ENCODE peak calls at places on chromosome X, in four cellular contexts. One of them, this sample, is unnamed.

GRCh38 chrX:69070949-69071650 is 94.2 kb downstream of the PJA1 start:
- DNase-seq in gastrocnemius medialis: no peak
- DNase-seq in pancreas: no peak
- DNase-seq in mesendoderm: no peak
- DNase-seq in this sample: no peak

GRCh38 chrX:107773206-107773605 is 2.4 kb downstream of the TSC22D3 start:
- DNase-seq in gastrocnemius medialis: no peak
- DNase-seq in mesendoderm: peak; percentile 66
- DNase-seq in pancreas: no peak
- DNase-seq in this sample: no peak

GRCh38 chrX:149618871-149619270 is 12.7 kb downstream of the TMEM185A start:
- DNase-seq in pancreas: no peak
- DNase-seq in mesendoderm: no peak
- DNase-seq in gastrocnemius medialis: no peak
- DNase-seq in this sample: no peak

GRCh38 chrX:142977128-142977914 is 48.4 kb upstream of the SPANXN4 start:
- DNase-seq in pancreas: no peak
- DNase-seq in mesendoderm: no peak
- DNase-seq in gastrocnemius medialis: no peak
- DNase-seq in this sample: no peak

GRCh38 chrX:23785564-23785963 is 2.6 kb downstream of the SAT1 start:
- DNase-seq in gastrocnemius medialis: no peak
- DNase-seq in pancreas: no peak
- DNase-seq in mesendoderm: no peak
- DNase-seq in this sample: no peak

GRCh38 chrX:2147928-2148327 is 352.8 kb downstream of the DHRSX start:
- DNase-seq in mesendoderm: no peak
- DNase-seq in gastrocnemius medialis: no peak
- DNase-seq in pancreas: no peak
- DNase-seq in this sample: no peak

GRCh38 chrX:103793541-103793932 is 16.9 kb downstream of the PLP1 start:
- DNase-seq in gastrocnemius medialis: no peak
- DNase-seq in pancreas: no peak
- DNase-seq in mesendoderm: no peak
- DNase-seq in this sample: no peak

GRCh38 chrX:107581923-107582322 is 46.4 kb upstream of the PRPS1 start:
- DNase-seq in pancreas: no peak
- DNase-seq in mesendoderm: no peak
- DNase-seq in gastrocnemius medialis: no peak
- DNase-seq in this sample: no peak

GRCh38 chrX:397575-397974 is 10.9 kb upstream of the PPP2R3B start:
- DNase-seq in pancreas: no peak
- DNase-seq in mesendoderm: peak; percentile 81
- DNase-seq in gastrocnemius medialis: no peak
- DNase-seq in this sample: no peak

GRCh38 chrX:57607295-57608187 is 15.7 kb downstream of the ZXDB start:
- DNase-seq in gastrocnemius medialis: no peak
- DNase-seq in pancreas: no peak
- DNase-seq in mesendoderm: peak; percentile 53
- DNase-seq in this sample: peak; percentile 41

GRCh38 chrX:8237718-8238117 is 66.7 kb upstream of the VCX2 start:
- DNase-seq in gastrocnemius medialis: no peak
- DNase-seq in pancreas: no peak
- DNase-seq in mesendoderm: peak; percentile 42
- DNase-seq in this sample: no peak

GRCh38 chrX:8868906-8869305 is 67.7 kb upstream of the FAM9A start:
- DNase-seq in pancreas: no peak
- DNase-seq in gastrocnemius medialis: no peak
- DNase-seq in mesendoderm: no peak
- DNase-seq in this sample: no peak

GRCh38 chrX:142505839-142506238 is 300.7 kb upstream of the MAGEC2 start:
- DNase-seq in pancreas: no peak
- DNase-seq in gastrocnemius medialis: no peak
- DNase-seq in mesendoderm: no peak
- DNase-seq in this sample: no peak

GRCh38 chrX:139508099-139508498 is 22.4 kb upstream of the F9 start:
- DNase-seq in gastrocnemius medialis: no peak
- DNase-seq in pancreas: no peak
- DNase-seq in mesendoderm: peak; percentile 0
- DNase-seq in this sample: no peak

DNA sequence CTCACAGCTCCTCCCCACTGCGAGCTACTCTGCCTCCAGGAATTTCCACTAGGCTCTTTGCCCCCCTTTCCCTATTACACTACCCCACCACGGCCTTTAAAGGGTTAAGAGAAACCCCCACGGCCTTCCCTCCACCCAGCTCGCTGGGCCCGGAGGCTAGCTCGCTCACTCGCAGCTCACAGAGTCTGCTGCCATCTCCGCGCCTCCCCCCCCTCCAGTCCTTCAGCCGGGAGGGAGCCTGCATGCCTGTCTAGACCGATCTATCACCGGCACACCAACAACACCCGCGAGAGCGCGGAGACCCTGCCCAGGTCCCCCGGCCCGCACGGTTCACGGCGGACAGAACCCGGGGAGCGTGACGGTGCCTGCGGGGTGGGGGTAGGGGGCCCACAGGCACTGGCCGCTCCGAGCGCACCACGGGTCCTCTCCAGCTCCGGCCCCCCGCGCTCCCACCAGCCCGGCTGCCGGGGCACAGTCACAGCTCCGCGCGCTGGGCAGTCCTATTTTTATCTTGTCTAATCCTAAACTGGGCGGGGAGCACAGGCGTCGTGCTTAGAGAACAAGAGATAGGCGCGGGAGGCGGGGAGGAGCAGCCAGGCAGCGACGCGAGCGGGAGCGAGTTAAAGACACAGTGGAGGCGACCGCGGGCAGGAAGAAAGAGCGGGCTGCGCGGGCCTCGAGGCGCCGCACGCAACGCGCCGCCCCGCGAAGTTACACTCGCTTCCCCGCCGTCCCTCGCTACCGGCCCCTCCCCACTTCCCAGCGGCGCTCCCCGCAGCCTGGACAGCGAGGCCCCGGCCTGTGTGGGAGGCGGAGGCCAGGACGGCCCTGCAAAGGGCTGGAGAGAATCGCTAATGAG is 3.5 kb downstream of the BCOR start:
- DNase-seq in pancreas: peak; percentile 43
- DNase-seq in mesendoderm: peak; percentile 81
- DNase-seq in gastrocnemius medialis: no peak
- DNase-seq in this sample: peak; percentile 59
- H3K4me1 ChIP-seq in pancreas: peaks cover 7% of the 10 kb centered on the region
- H3K4me1 ChIP-seq in mesendoderm: peaks cover 3% of the 10 kb centered on the region
- H3K4me1 ChIP-seq in gastrocnemius medialis: peaks cover 42% of the 10 kb centered on the region
- H3K4me1 ChIP-seq in this sample: peaks cover 37% of the 10 kb centered on the region

DNA sequence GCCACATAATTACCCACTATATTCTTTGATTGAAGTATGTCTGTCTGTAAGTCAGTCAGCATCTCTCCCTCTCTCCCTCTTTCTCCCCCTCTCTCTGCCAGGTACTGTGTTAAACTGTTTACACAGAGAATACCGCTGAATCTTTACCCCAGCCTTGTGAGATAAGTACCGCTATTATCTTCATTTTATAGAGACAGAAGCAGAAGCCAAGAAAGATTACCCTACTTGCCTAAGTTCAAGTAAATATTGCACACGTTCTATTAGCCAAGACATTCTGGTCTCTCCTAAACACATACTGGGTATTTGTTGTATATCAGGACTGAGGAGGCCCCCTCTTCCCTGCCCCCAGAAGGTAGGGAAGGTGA is 695 bp upstream of the GPR101 start:
- DNase-seq in pancreas: no peak
- DNase-seq in mesendoderm: no peak
- DNase-seq in gastrocnemius medialis: no peak
- DNase-seq in this sample: no peak
- H3K4me1 ChIP-seq in pancreas: no peaks in the 10 kb centered on the region
- H3K4me1 ChIP-seq in mesendoderm: no peaks in the 10 kb centered on the region
- H3K4me1 ChIP-seq in gastrocnemius medialis: peaks cover 4% of the 10 kb centered on the region
- H3K4me1 ChIP-seq in this sample: no peaks in the 10 kb centered on the region

DNA sequence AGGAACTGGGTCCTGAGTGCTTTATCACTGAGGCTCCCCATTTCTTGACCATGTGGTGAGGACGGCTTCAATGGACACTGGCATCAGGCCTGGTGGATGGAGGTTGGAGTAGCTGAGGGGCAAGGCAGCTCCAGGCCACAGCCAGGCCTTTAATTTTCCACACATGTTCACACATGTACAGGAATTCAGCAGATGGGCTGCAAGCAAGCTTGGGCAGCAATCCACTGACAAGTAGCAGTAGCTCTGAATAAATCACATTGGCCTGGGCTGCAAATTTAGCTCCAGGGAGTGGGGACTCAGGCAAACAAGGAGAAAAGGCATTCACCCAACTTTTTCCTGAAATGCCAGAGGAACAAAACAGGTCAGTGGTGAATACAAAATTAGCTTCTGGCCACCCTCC is 107.8 kb upstream of the SCML1 start:
- DNase-seq in mesendoderm: no peak
- DNase-seq in gastrocnemius medialis: no peak
- DNase-seq in pancreas: no peak
- DNase-seq in this sample: no peak
- H3K4me1 ChIP-seq in mesendoderm: no peaks in the 10 kb centered on the region
- H3K4me1 ChIP-seq in gastrocnemius medialis: no peaks in the 10 kb centered on the region
- H3K4me1 ChIP-seq in pancreas: no peaks in the 10 kb centered on the region
- H3K4me1 ChIP-seq in this sample: peaks cover 15% of the 10 kb centered on the region

GRCh38 chrX:86436116-86436515 is 287.9 kb downstream of the DACH2 start:
- DNase-seq in gastrocnemius medialis: no peak
- DNase-seq in pancreas: no peak
- DNase-seq in mesendoderm: no peak
- DNase-seq in this sample: no peak
- H3K4me1 ChIP-seq in gastrocnemius medialis: no peaks in the 10 kb centered on the region
- H3K4me1 ChIP-seq in pancreas: no peaks in the 10 kb centered on the region
- H3K4me1 ChIP-seq in mesendoderm: no peaks in the 10 kb centered on the region
- H3K4me1 ChIP-seq in this sample: no peaks in the 10 kb centered on the region

GRCh38 chrX:129738466-129739308 is at the start of gene XPNPEP2:
- DNase-seq in mesendoderm: peak; percentile 48
- DNase-seq in pancreas: no peak
- DNase-seq in gastrocnemius medialis: no peak
- DNase-seq in this sample: no peak

GRCh38 chrX:129743835-129744234 is 5.1 kb downstream of the XPNPEP2 start:
- DNase-seq in gastrocnemius medialis: no peak
- DNase-seq in mesendoderm: no peak
- DNase-seq in pancreas: no peak
- DNase-seq in this sample: no peak

GRCh38 chrX:129744881-129745321 is 6.1 kb downstream of the XPNPEP2 start:
- DNase-seq in mesendoderm: no peak
- DNase-seq in gastrocnemius medialis: no peak
- DNase-seq in pancreas: no peak
- DNase-seq in this sample: no peak

GRCh38 chrX:129739591-129739990 is 812 bp downstream of the XPNPEP2 start:
- DNase-seq in mesendoderm: peak; percentile 66
- DNase-seq in pancreas: no peak
- DNase-seq in gastrocnemius medialis: no peak
- DNase-seq in this sample: no peak

DNA sequence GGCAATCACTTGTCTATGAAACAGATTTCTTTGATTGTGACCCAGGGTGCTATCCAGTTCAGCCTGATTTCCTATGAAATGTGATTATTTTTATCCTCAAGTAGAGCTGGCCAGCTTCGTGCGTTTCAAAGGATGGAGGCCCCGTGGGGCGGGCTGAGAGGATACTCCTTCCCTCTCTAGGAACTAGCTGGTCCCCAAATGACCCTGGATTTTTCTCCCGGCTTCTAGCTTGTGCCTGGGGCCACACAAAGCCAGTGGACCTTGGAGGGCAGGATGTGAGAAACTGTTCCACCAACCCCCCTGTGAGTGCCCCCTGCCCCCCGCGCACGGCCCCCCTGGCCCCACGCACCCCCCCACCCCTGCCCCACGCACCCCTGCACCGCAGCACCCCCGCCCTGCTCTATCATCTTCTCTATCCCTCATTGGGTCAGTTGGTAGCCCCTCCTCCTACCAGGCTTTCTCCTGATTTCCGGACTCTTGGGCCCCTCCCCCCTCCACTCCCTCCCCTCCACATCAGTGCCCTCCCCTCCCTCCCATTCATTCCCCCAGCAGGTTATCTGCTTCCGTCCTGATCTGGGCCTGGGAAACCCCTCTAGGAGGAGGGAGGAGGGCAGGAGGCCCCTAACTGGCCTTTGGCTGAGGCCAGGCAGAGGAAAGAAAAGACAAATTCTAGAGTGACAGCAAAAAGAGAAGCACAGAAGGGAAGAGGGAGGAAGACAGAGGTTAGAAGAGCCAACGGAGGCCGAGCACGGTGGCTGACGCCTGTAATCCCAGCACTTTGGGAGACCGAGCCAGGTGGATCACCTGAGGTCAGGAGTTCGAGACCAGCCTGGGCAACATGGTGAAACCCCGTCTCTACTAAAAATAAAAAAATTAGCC is 3.3 kb downstream of the XPNPEP2 start:
- DNase-seq in mesendoderm: peak; percentile 90
- DNase-seq in gastrocnemius medialis: no peak
- DNase-seq in pancreas: no peak
- DNase-seq in this sample: no peak
- H3K4me1 ChIP-seq in mesendoderm: no peaks in the 10 kb centered on the region
- H3K4me1 ChIP-seq in gastrocnemius medialis: no peaks in the 10 kb centered on the region
- H3K4me1 ChIP-seq in pancreas: no peaks in the 10 kb centered on the region
- H3K4me1 ChIP-seq in this sample: peaks cover 8% of the 10 kb centered on the region

DNA sequence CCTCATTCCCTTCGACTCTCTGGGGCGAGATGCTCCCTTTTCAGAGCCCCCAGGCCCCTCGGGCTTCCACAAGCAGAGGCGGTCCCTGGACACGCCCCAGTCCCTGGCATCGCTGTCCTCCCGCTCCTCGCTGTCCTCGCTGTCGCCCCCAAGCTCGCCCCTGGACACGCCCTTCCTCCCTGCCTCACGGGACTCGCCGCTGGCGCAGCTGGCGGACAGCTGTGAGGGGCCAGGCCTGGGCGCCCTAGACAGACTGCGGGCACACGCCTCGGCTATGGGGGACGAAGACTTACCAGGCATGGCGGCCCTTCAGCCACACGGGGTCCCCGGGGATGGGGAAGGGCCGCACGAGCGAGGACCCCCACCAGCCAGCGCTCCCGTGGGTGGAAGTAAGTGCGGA is 39.5 kb upstream of the CLCN4 start:
- DNase-seq in gastrocnemius medialis: no peak
- DNase-seq in pancreas: no peak
- DNase-seq in mesendoderm: no peak
- DNase-seq in this sample: no peak
- H3K4me1 ChIP-seq in gastrocnemius medialis: no peaks in the 10 kb centered on the region
- H3K4me1 ChIP-seq in pancreas: no peaks in the 10 kb centered on the region
- H3K4me1 ChIP-seq in mesendoderm: no peaks in the 10 kb centered on the region
- H3K4me1 ChIP-seq in this sample: no peaks in the 10 kb centered on the region

GRCh38 chrX:154718607-154719006 is 32.3 kb downstream of the GAB3 start:
- DNase-seq in mesendoderm: no peak
- DNase-seq in pancreas: no peak
- DNase-seq in gastrocnemius medialis: no peak
- DNase-seq in this sample: no peak
- H3K4me1 ChIP-seq in mesendoderm: no peaks in the 10 kb centered on the region
- H3K4me1 ChIP-seq in pancreas: no peaks in the 10 kb centered on the region
- H3K4me1 ChIP-seq in gastrocnemius medialis: no peaks in the 10 kb centered on the region
- H3K4me1 ChIP-seq in this sample: peaks cover 28% of the 10 kb centered on the region

GRCh38 chrX:14915596-14915995 is 42.4 kb downstream of the MOSPD2 start:
- DNase-seq in gastrocnemius medialis: no peak
- DNase-seq in mesendoderm: no peak
- DNase-seq in pancreas: no peak
- DNase-seq in this sample: no peak

GRCh38 chrX:14916017-14916674 is 42.9 kb downstream of the MOSPD2 start:
- DNase-seq in gastrocnemius medialis: no peak
- DNase-seq in pancreas: no peak
- DNase-seq in mesendoderm: no peak
- DNase-seq in this sample: peak; percentile 56

DNA sequence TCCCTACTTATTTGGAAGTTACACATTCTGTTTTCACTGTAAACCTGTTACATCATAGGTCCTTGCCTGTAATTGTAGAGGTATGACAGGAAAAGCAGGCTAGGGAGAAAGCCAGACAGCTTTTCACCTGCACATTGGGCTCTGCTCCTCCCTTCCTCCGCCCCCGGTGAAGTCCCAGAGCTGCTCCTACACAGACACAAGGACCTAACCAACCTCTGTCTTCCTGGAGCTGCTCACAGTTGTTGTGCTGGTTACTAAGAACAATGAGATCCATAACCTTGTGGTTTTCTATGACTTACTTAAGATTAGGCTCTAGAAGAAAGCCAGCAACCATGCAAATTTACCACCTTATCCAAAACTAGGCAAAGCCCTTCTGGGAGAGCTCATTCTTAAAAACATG is 40.0 kb downstream of the MOSPD2 start:
- DNase-seq in pancreas: no peak
- DNase-seq in gastrocnemius medialis: no peak
- DNase-seq in mesendoderm: no peak
- DNase-seq in this sample: no peak
- H3K4me1 ChIP-seq in pancreas: no peaks in the 10 kb centered on the region
- H3K4me1 ChIP-seq in gastrocnemius medialis: no peaks in the 10 kb centered on the region
- H3K4me1 ChIP-seq in mesendoderm: no peaks in the 10 kb centered on the region
- H3K4me1 ChIP-seq in this sample: peaks cover 15% of the 10 kb centered on the region